ENCODE peak calls at places on chromosomes 12 and 14, in four cellular contexts. Q, B, S and Z are unnamed samples.

GRCh38 chr12:7787574-7788315 is 1.5 kb upstream of the NANOG start:
- DNase-seq in S (no peak), B (no peak), Q (no peak), Z (no peak)

GRCh38 chr12:40287369-40287975 is 62.7 kb downstream of the LRRK2 start:
- DNase-seq in B (no peak), S (no peak), Q (no peak), Z (no peak)

GRCh38 chr12:96224219-96224615 is 30.0 kb downstream of the ELK3 start:
- DNase-seq in B (no peak), Q (no peak), S (no peak), Z (no peak)

GRCh38 chr12:116074686-116075085 is 202.8 kb downstream of the MED13L start:
- DNase-seq in S (peak), Q (no peak), B (no peak), Z (no peak)

GRCh38 chr12:75703131-75703530 is 191.7 kb upstream of the KRR1 start:
- DNase-seq in S (no peak), B (no peak), Q (no peak), Z (no peak)

GRCh38 chr12:15756822-15757221 is 32.4 kb downstream of the EPS8 start:
- DNase-seq in S (peak), Q (no peak), B (no peak), Z (no peak)

GRCh38 chr14:94373708-94374107 is 14.7 kb downstream of the SERPINA1 start:
- DNase-seq in S (peak), Q (no peak), B (no peak), Z (no peak)

GRCh38 chr12:106642991-106643390 is 60.2 kb downstream of the RFX4 start:
- DNase-seq in S (no peak), Q (no peak), B (no peak), Z (no peak)

GRCh38 chr12:96108321-96108720 is 72.9 kb upstream of the LTA4H start:
- DNase-seq in B (no peak), Q (peak), S (no peak), Z (no peak)

GRCh38 chr12:99648183-99648582 is 630 bp downstream of the GARIN6 start:
- DNase-seq in B (no peak), Q (no peak), S (no peak), Z (no peak)

GRCh38 chr14:80638620-80639215 is 302.8 kb downstream of the CEP128 start:
- DNase-seq in S (peak), Q (no peak), B (no peak), Z (no peak)

GRCh38 chr12:107518868-107519267 is 166.7 kb upstream of the PWP1 start:
- DNase-seq in S (no peak), Q (no peak), B (no peak), Z (no peak)

GRCh38 chr12:26787125-26787495 is 45.9 kb downstream of the ITPR2 start:
- DNase-seq in Q (no peak), S (peak), B (no peak), Z (no peak)